ENCODE peak calls at places on chromosomes 3 and 15, in four cellular contexts. One of them, this sample, is unnamed.

GRCh38 chr3:170726976-170727661 is 141.2 kb upstream of the SLC7A14 start:
- DNase-seq in GM12878: no peak
- DNase-seq in IMR-90: peak
- DNase-seq in K562: peak
- DNase-seq in this sample: peak

GRCh38 chr15:75073197-75073596 is 49.8 kb downstream of the PPCDC start:
- DNase-seq in GM12878: no peak
- DNase-seq in IMR-90: no peak
- DNase-seq in K562: no peak
- DNase-seq in this sample: no peak

GRCh38 chr3:174229916-174230315 is 629.2 kb upstream of the NAALADL2 start:
- DNase-seq in K562: no peak
- DNase-seq in IMR-90: peak
- DNase-seq in GM12878: no peak
- DNase-seq in this sample: no peak

GRCh38 chr3:11335056-11335608 is 62.9 kb downstream of the ATG7 start:
- DNase-seq in IMR-90: peak
- DNase-seq in K562: peak
- DNase-seq in GM12878: peak
- DNase-seq in this sample: peak

GRCh38 chr3:182567666-182568065 is 225.6 kb upstream of the ATP11B start:
- DNase-seq in IMR-90: no peak
- DNase-seq in GM12878: no peak
- DNase-seq in K562: no peak
- DNase-seq in this sample: no peak

GRCh38 chr3:52210550-52211046 is 12.6 kb downstream of the ALAS1 start:
- DNase-seq in GM12878: no peak
- DNase-seq in K562: no peak
- DNase-seq in IMR-90: peak
- DNase-seq in this sample: no peak

GRCh38 chr15:65032823-65033537 is 3.5 kb upstream of the MTFMT start:
- DNase-seq in K562: peak
- DNase-seq in IMR-90: peak
- DNase-seq in GM12878: no peak
- DNase-seq in this sample: peak

GRCh38 chr15:70596354-70597055 is 166.9 kb downstream of the UACA start:
- DNase-seq in GM12878: no peak
- DNase-seq in IMR-90: peak
- DNase-seq in K562: no peak
- DNase-seq in this sample: peak

GRCh38 chr15:96360581-96361308 is 30.2 kb downstream of the NR2F2 start:
- DNase-seq in GM12878: no peak
- DNase-seq in IMR-90: no peak
- DNase-seq in K562: no peak
- DNase-seq in this sample: no peak

GRCh38 chr3:8575364-8576104 is 69.1 kb downstream of the SSUH2 start:
- DNase-seq in GM12878: no peak
- DNase-seq in IMR-90: peak
- DNase-seq in K562: no peak
- DNase-seq in this sample: no peak

GRCh38 chr3:46006243-46006642 is 10.6 kb upstream of the FYCO1 start:
- DNase-seq in IMR-90: no peak
- DNase-seq in GM12878: no peak
- DNase-seq in K562: no peak
- DNase-seq in this sample: no peak

GRCh38 chr3:75078290-75078689 is 463.8 kb upstream of the CNTN3 start:
- DNase-seq in K562: no peak
- DNase-seq in GM12878: no peak
- DNase-seq in IMR-90: no peak
- DNase-seq in this sample: no peak

GRCh38 chr3:121979246-121979645 is 42.8 kb downstream of the ILDR1 start:
- DNase-seq in K562: no peak
- DNase-seq in GM12878: no peak
- DNase-seq in IMR-90: no peak
- DNase-seq in this sample: no peak

GRCh38 chr3:121988146-121988545 is 33.9 kb downstream of the ILDR1 start:
- DNase-seq in K562: no peak
- DNase-seq in IMR-90: no peak
- DNase-seq in GM12878: no peak
- DNase-seq in this sample: no peak

DNA sequence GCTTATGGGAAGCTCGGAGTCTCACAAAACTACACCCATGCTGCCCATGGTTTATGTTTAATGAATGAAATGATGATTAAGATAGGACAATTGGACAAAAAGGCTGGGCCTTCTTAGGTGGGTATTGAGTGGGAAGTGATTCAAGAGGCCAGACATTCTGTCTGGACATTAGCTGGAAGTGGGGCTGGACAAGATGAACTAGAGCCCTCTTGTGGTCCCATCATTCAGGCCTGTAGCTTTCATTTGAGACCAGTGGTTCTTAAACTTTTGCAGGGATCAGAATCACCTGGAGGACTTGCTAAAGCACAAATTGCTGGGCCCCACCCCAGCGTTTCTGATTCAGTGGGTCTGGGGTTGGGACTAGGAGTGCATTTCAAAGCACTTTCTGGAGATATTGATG is 290.4 kb upstream of the CTDSPL start:
- DNase-seq in GM12878: no peak
- DNase-seq in IMR-90: no peak
- DNase-seq in K562: no peak
- DNase-seq in this sample: no peak
- TF ChIP-seq ELK1 in GM12878: no peak
- TF ChIP-seq ELK1 in IMR-90: no peak
- TF ChIP-seq ELK1 in K562: no peak
- TF ChIP-seq ELK1 in this sample: no peak

DNA sequence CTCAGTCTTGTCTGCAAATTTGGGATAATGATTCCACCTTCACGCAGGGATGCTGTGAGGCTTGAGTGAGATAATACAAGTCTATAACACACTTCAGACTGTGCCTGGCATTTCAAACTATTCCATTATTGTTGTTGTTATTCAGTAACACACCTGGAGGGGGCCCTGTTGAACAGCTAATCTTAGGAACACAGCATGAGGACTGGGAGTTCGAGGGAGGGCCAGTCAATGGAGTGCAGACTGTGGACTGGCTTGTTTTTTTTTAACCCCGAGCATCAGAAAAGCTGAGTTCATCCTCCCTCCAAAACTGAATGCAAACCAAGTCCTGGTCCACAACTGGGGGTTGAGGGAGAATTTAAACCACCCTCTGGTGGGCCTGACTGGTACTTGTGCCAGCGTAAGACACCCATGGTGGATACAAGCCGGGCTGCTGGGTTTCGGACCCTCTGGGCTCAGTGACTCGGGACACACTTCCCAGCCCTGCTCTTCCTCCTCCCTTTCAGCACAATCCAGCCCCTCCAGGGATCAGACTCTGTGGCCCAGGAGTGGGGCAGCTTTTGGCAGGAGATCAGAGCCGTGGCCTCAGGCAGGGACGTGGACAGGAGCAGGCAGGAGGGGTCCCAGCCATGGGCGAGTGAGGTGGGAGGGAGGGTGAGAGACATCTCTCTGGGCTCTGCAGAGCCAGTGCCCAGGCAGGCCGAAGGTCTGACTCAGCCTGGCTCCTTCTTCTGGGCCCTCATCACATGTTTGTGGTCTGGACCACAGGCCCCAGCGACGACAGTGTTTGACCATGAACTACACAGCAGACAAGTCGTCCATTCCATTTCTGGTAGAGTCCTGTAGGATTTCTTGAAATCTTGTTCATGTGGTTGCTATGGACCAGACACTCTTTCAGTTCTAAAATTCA is 36.3 kb upstream of the MEX3B start:
- DNase-seq in K562: peak
- DNase-seq in IMR-90: peak
- DNase-seq in GM12878: no peak
- DNase-seq in this sample: no peak
- TF ChIP-seq RFX5 in K562: no peak
- TF ChIP-seq RFX5 in IMR-90: no peak
- TF ChIP-seq RFX5 in GM12878: no peak
- TF ChIP-seq RFX5 in this sample: no peak

GRCh38 chr15:44215594-44215993 is 20.5 kb upstream of the FRMD5 start:
- DNase-seq in K562: no peak
- DNase-seq in IMR-90: peak
- DNase-seq in GM12878: no peak
- DNase-seq in this sample: peak
- TF ChIP-seq ELK1 in K562: no peak
- TF ChIP-seq ELK1 in IMR-90: no peak
- TF ChIP-seq ELK1 in GM12878: no peak
- TF ChIP-seq ELK1 in this sample: no peak

GRCh38 chr15:90814193-90814811 is 54.1 kb upstream of the FURIN start:
- DNase-seq in K562: no peak
- DNase-seq in IMR-90: peak
- DNase-seq in GM12878: no peak
- DNase-seq in this sample: no peak
- TF ChIP-seq RFX5 in K562: no peak
- TF ChIP-seq RFX5 in IMR-90: no peak
- TF ChIP-seq RFX5 in GM12878: no peak
- TF ChIP-seq RFX5 in this sample: no peak

GRCh38 chr15:76363251-76363650 is 26.7 kb downstream of the ISL2 start:
- DNase-seq in GM12878: no peak
- DNase-seq in K562: no peak
- DNase-seq in IMR-90: no peak
- DNase-seq in this sample: no peak

GRCh38 chr15:76368135-76368588 is 31.6 kb downstream of the ISL2 start:
- DNase-seq in IMR-90: no peak
- DNase-seq in K562: no peak
- DNase-seq in GM12878: no peak
- DNase-seq in this sample: no peak

GRCh38 chr15:76366714-76367113 is 30.1 kb downstream of the ISL2 start:
- DNase-seq in GM12878: no peak
- DNase-seq in K562: no peak
- DNase-seq in IMR-90: no peak
- DNase-seq in this sample: no peak
- TF ChIP-seq ELK1 in GM12878: no peak
- TF ChIP-seq ELK1 in K562: no peak
- TF ChIP-seq ELK1 in IMR-90: no peak
- TF ChIP-seq ELK1 in this sample: no peak

GRCh38 chr3:196541684-196542445 is 26.5 kb downstream of the WDR53 start:
- DNase-seq in K562: no peak
- DNase-seq in GM12878: no peak
- DNase-seq in IMR-90: no peak
- DNase-seq in this sample: no peak

GRCh38 chr3:196533260-196533681 is 18.1 kb upstream of the SMCO1 start:
- DNase-seq in GM12878: no peak
- DNase-seq in IMR-90: no peak
- DNase-seq in K562: no peak
- DNase-seq in this sample: no peak

DNA sequence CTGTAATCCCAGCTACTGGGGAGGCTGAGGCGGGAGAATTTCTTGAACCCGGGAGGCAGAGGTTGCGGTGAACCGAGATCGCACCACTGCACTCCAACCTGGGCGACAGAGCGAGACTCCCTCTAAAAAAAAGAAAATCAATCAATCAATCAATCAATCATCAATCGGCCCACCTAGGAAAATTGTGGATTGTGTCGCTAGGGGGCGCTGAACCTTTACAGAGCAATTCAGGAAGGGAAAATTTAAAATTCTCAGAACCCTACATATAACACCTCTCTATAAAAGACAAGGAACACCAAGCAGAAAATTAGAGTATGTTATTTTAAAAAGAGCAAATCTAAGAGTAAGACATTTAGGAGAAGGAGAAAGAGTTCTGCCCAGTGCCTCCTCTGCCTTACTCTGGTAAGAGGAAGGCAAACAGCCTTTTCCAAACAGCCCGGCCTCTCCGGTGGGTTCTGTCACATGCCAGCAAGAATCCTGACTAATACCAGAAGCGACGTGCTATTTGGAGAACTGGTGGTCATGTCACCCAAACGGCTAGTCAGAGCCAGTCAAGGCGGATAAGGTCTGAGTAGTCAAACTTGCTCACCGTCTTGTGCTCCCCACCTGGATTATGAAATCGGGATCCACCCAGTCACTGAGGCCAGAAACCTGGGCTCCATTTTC is 22.3 kb upstream of the SMCO1 start:
- DNase-seq in IMR-90: peak
- DNase-seq in GM12878: no peak
- DNase-seq in K562: peak
- DNase-seq in this sample: no peak
- TF ChIP-seq RFX5 in IMR-90: no peak
- TF ChIP-seq RFX5 in GM12878: no peak
- TF ChIP-seq RFX5 in K562: no peak
- TF ChIP-seq RFX5 in this sample: no peak